ENCODE peak calls at places on chromosomes 6 and 20, in nine cellular contexts. One of them, this sample, is unnamed.

GRCh38 chr6:13248053-13248452 is 80.3 kb downstream of the TBC1D7 start:
- DNase-seq in colonic mucosa: no peak
- DNase-seq in ovary: no peak
- DNase-seq in endothelial cell: peak; percentile 6
- DNase-seq in GM12865: no peak
- DNase-seq in nephron progenitor cell: peak; percentile 34
- DNase-seq in heart left ventricle: no peak
- DNase-seq in kidney epithelial cell: peak; percentile 21
- DNase-seq in H9: peak; percentile 50
- DNase-seq in this sample: no peak

GRCh38 chr6:87722831-87723726 is 21.0 kb upstream of the AKIRIN2 start:
- DNase-seq in colonic mucosa: peak; percentile 41
- DNase-seq in ovary: peak; percentile 28
- DNase-seq in endothelial cell: no peak
- DNase-seq in GM12865: peak; percentile 94
- DNase-seq in nephron progenitor cell: no peak
- DNase-seq in heart left ventricle: peak; percentile 73
- DNase-seq in kidney epithelial cell: peak; percentile 95
- DNase-seq in H9: peak; percentile 81
- DNase-seq in this sample: no peak

GRCh38 chr20:58141496-58141895 is 87.0 kb downstream of the ANKRD60 start:
- DNase-seq in colonic mucosa: no peak
- DNase-seq in ovary: no peak
- DNase-seq in endothelial cell: no peak
- DNase-seq in GM12865: no peak
- DNase-seq in nephron progenitor cell: no peak
- DNase-seq in heart left ventricle: no peak
- DNase-seq in kidney epithelial cell: no peak
- DNase-seq in H9: no peak
- DNase-seq in this sample: no peak

GRCh38 chr6:16301511-16301910 is 63.1 kb downstream of the GMPR start:
- DNase-seq in colonic mucosa: no peak
- DNase-seq in ovary: no peak
- DNase-seq in endothelial cell: no peak
- DNase-seq in GM12865: peak; percentile 91
- DNase-seq in nephron progenitor cell: no peak
- DNase-seq in heart left ventricle: no peak
- DNase-seq in kidney epithelial cell: no peak
- DNase-seq in H9: no peak
- DNase-seq in this sample: no peak

GRCh38 chr6:136037246-136037884 is 185.9 kb downstream of the PDE7B start:
- DNase-seq in colonic mucosa: no peak
- DNase-seq in ovary: peak; percentile 42
- DNase-seq in endothelial cell: no peak
- DNase-seq in GM12865: no peak
- DNase-seq in nephron progenitor cell: no peak
- DNase-seq in heart left ventricle: no peak
- DNase-seq in kidney epithelial cell: no peak
- DNase-seq in H9: no peak
- DNase-seq in this sample: no peak

GRCh38 chr20:36179170-36179945 is 24.8 kb downstream of the EPB41L1 start:
- DNase-seq in colonic mucosa: no peak
- DNase-seq in ovary: no peak
- DNase-seq in endothelial cell: no peak
- DNase-seq in GM12865: no peak
- DNase-seq in nephron progenitor cell: no peak
- DNase-seq in heart left ventricle: no peak
- DNase-seq in kidney epithelial cell: no peak
- DNase-seq in H9: no peak
- DNase-seq in this sample: no peak

GRCh38 chr20:62429455-62430310 is 2.3 kb upstream of the RBBP8NL start:
- DNase-seq in colonic mucosa: no peak
- DNase-seq in ovary: no peak
- DNase-seq in endothelial cell: no peak
- DNase-seq in GM12865: no peak
- DNase-seq in nephron progenitor cell: no peak
- DNase-seq in heart left ventricle: no peak
- DNase-seq in kidney epithelial cell: no peak
- DNase-seq in H9: no peak
- DNase-seq in this sample: no peak

GRCh38 chr6:36605102-36605501 is 10.9 kb downstream of the SRSF3 start:
- DNase-seq in colonic mucosa: no peak
- DNase-seq in ovary: peak; percentile 6
- DNase-seq in endothelial cell: no peak
- DNase-seq in GM12865: no peak
- DNase-seq in nephron progenitor cell: no peak
- DNase-seq in heart left ventricle: no peak
- DNase-seq in kidney epithelial cell: no peak
- DNase-seq in H9: no peak
- DNase-seq in this sample: no peak

GRCh38 chr6:104349191-104349590 is 510.5 kb downstream of the HACE1 start:
- DNase-seq in colonic mucosa: no peak
- DNase-seq in ovary: no peak
- DNase-seq in endothelial cell: no peak
- DNase-seq in GM12865: no peak
- DNase-seq in nephron progenitor cell: no peak
- DNase-seq in heart left ventricle: no peak
- DNase-seq in kidney epithelial cell: no peak
- DNase-seq in H9: no peak
- DNase-seq in this sample: no peak

GRCh38 chr20:45320948-45321595 is 13.0 kb upstream of the MATN4 start:
- DNase-seq in colonic mucosa: no peak
- DNase-seq in ovary: no peak
- DNase-seq in endothelial cell: no peak
- DNase-seq in GM12865: peak; percentile 62
- DNase-seq in nephron progenitor cell: no peak
- DNase-seq in heart left ventricle: no peak
- DNase-seq in kidney epithelial cell: no peak
- DNase-seq in H9: no peak
- DNase-seq in this sample: no peak

GRCh38 chr6:33428891-33429744 is 9.3 kb downstream of the SYNGAP1 start:
- DNase-seq in colonic mucosa: no peak
- DNase-seq in ovary: peak; percentile 25
- DNase-seq in endothelial cell: no peak
- DNase-seq in GM12865: no peak
- DNase-seq in nephron progenitor cell: no peak
- DNase-seq in heart left ventricle: no peak
- DNase-seq in kidney epithelial cell: no peak
- DNase-seq in H9: no peak
- DNase-seq in this sample: no peak

GRCh38 chr6:34834789-34835518 is 43.1 kb downstream of the BLTP3A start:
- DNase-seq in colonic mucosa: no peak
- DNase-seq in ovary: no peak
- DNase-seq in endothelial cell: no peak
- DNase-seq in GM12865: no peak
- DNase-seq in nephron progenitor cell: no peak
- DNase-seq in heart left ventricle: no peak
- DNase-seq in kidney epithelial cell: no peak
- DNase-seq in H9: no peak
- DNase-seq in this sample: no peak

GRCh38 chr20:64069614-64070243 is 6.7 kb downstream of the TCEA2 start:
- DNase-seq in colonic mucosa: no peak
- DNase-seq in ovary: no peak
- DNase-seq in endothelial cell: peak; percentile 75
- DNase-seq in GM12865: no peak
- DNase-seq in nephron progenitor cell: peak; percentile 87
- DNase-seq in heart left ventricle: no peak
- DNase-seq in kidney epithelial cell: no peak
- DNase-seq in H9: peak; percentile 82
- DNase-seq in this sample: peak; percentile 66

GRCh38 chr20:6348908-6349307 is 226.1 kb upstream of the FERMT1 start:
- DNase-seq in colonic mucosa: no peak
- DNase-seq in ovary: no peak
- DNase-seq in endothelial cell: no peak
- DNase-seq in GM12865: no peak
- DNase-seq in nephron progenitor cell: no peak
- DNase-seq in heart left ventricle: no peak
- DNase-seq in kidney epithelial cell: no peak
- DNase-seq in H9: no peak
- DNase-seq in this sample: no peak

DNA sequence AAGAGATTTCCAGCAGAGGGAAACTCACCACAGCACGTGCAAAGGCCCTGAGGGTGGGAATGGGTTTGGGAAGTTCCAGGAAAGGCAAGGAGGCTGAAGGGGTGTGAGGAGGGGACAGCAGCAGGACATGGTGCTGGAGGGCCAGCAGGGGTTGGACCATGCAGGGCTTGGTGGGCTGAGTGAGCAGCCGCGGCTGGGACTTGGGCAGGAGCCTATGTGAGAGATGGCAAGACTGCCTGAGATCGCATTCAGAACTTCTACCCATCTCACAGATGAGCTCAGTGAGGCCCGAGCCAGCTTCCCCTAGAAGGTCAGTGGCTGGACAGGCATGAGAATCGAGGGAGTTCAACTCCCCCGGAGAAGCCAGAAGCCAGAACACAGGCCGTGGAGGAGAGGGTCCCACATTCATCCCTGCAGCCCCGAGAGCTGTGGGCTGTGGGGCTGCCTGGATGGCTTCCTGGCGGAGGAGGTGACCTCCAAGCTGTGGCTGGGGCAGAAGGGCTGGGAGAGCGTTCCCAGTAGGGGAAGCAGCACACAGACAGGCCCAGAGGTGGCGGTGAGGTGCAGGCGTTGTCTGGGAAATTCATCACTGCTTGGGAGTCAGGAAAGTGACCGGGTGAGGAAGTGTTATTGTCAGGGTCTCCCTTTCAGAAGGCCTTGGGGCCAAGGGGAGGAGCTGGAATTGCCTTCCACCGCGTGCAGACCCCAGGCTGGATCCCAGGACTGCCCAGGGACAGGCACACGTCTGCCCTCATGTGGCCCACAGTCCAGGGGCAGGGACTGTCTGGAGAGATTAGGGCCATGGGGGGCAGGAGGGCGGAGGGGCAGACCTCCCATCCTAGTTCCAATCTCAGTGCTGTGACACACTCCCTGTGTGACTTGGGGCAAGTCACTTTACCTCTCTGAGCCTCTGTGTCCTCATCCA is 103.8 kb downstream of the CEBPB start:
- DNase-seq in colonic mucosa: no peak
- DNase-seq in ovary: no peak
- DNase-seq in endothelial cell: no peak
- DNase-seq in GM12865: no peak
- DNase-seq in nephron progenitor cell: no peak
- DNase-seq in heart left ventricle: no peak
- DNase-seq in kidney epithelial cell: no peak
- DNase-seq in H9: peak; percentile 45
- DNase-seq in this sample: no peak
- TF ChIP-seq CTCF in colonic mucosa: no peak
- TF ChIP-seq CTCF in ovary: no peak
- TF ChIP-seq CTCF in endothelial cell: no peak
- TF ChIP-seq CTCF in GM12865: no peak
- TF ChIP-seq CTCF in nephron progenitor cell: no peak
- TF ChIP-seq CTCF in heart left ventricle: no peak
- TF ChIP-seq CTCF in kidney epithelial cell: no peak
- TF ChIP-seq CTCF in H9: peak; percentile 35
- TF ChIP-seq CTCF in this sample: no peak

DNA sequence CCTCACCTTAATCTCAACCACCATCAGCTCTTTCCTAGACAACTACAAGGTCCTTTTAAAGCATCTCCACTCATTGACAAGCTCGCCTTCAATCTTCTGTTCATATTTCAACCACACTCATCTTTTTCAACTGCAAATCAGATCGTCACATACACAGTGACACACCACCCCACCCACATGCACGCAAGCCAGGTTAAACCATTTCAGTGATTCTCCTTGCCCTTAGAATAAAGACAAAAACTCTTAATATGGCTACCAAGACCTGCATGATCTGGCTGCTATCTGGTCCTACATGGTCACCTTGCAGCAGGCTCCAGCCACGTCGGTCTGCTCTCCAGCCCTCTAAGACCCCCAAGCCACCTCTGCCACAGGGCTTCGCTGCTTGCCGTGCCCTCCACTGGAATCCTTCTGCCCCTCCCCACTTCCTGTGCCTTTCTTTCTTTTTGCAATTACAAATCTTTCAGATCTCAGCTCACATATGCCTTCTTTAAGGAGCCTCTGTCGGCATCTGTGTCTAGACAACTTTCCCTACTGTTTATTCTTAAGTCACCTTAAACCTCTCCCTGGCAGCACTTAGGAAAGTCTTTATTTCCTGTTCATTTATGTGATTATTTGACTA is 507.3 kb upstream of the ARID1B start:
- DNase-seq in colonic mucosa: no peak
- DNase-seq in ovary: no peak
- DNase-seq in endothelial cell: no peak
- DNase-seq in GM12865: no peak
- DNase-seq in nephron progenitor cell: no peak
- DNase-seq in heart left ventricle: no peak
- DNase-seq in kidney epithelial cell: no peak
- DNase-seq in H9: no peak
- DNase-seq in this sample: no peak
- TF ChIP-seq CTCF in colonic mucosa: no peak
- TF ChIP-seq CTCF in ovary: no peak
- TF ChIP-seq CTCF in endothelial cell: no peak
- TF ChIP-seq CTCF in GM12865: no peak
- TF ChIP-seq CTCF in nephron progenitor cell: no peak
- TF ChIP-seq CTCF in heart left ventricle: no peak
- TF ChIP-seq CTCF in kidney epithelial cell: no peak
- TF ChIP-seq CTCF in H9: no peak
- TF ChIP-seq CTCF in this sample: no peak

GRCh38 chr6:723540-723939 is 30.6 kb upstream of the EXOC2 start:
- DNase-seq in colonic mucosa: no peak
- DNase-seq in ovary: no peak
- DNase-seq in endothelial cell: no peak
- DNase-seq in GM12865: no peak
- DNase-seq in nephron progenitor cell: no peak
- DNase-seq in heart left ventricle: no peak
- DNase-seq in kidney epithelial cell: no peak
- DNase-seq in H9: no peak
- DNase-seq in this sample: no peak
- TF ChIP-seq CTCF in colonic mucosa: no peak
- TF ChIP-seq CTCF in ovary: no peak
- TF ChIP-seq CTCF in endothelial cell: no peak
- TF ChIP-seq CTCF in GM12865: no peak
- TF ChIP-seq CTCF in nephron progenitor cell: no peak
- TF ChIP-seq CTCF in heart left ventricle: no peak
- TF ChIP-seq CTCF in kidney epithelial cell: no peak
- TF ChIP-seq CTCF in H9: peak; percentile 46
- TF ChIP-seq CTCF in this sample: peak; percentile 25

DNA sequence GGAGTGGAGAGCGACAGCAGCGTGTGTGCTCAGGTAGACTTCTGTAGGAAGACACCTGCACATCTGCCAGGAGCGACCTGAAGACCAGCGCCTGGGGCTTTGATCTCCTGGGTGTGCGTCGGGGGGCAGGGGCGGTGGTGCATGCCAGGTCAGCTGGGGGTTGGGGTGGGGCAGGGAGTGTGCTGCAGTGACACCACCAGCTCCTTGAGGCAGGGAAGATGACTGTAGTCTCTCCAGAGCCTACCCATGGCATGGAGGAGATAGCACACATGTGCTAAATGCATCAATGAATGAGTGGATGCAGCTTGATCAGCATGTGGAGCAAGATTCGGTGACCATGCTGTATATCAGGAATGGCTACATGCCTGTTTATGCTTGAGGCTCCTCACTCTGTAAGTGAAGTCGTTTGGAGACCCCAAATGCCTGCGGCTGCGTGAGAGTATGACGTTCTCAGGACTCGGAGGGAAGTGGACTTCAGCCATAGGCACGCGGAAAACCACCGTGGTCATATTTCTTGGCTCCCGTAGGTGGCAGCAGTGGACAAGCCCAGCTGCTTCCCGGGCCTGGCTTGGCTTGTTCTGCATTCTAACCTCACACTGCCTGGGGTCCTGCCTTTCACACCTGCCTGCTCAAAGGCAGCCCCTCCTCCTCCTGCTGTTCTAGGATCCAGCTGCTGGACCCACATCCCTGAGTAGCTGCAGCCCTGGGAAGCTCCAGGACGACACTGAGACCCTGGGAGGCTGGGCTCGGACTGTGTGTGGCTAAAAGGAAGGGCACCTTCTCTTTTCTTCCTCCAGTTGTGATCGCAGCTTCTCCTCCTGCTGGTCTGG is 39.4 kb upstream of the KCNK16 start:
- DNase-seq in colonic mucosa: peak; percentile 51
- DNase-seq in ovary: peak; percentile 66
- DNase-seq in endothelial cell: peak; percentile 76
- DNase-seq in GM12865: peak; percentile 68
- DNase-seq in nephron progenitor cell: peak; percentile 79
- DNase-seq in heart left ventricle: peak; percentile 45
- DNase-seq in kidney epithelial cell: peak; percentile 23
- DNase-seq in H9: peak; percentile 93
- DNase-seq in this sample: peak; percentile 62
- TF ChIP-seq CTCF in colonic mucosa: peak; percentile 66
- TF ChIP-seq CTCF in ovary: peak; percentile 59
- TF ChIP-seq CTCF in endothelial cell: peak; percentile 79
- TF ChIP-seq CTCF in GM12865: peak; percentile 86
- TF ChIP-seq CTCF in nephron progenitor cell: peak; percentile 82
- TF ChIP-seq CTCF in heart left ventricle: peak; percentile 70
- TF ChIP-seq CTCF in kidney epithelial cell: peak; percentile 89
- TF ChIP-seq CTCF in H9: peak; percentile 80
- TF ChIP-seq CTCF in this sample: peak; percentile 82